ENCODE peak calls at places on chromosome 1, in seven cellular contexts. J is Caco-2, I is body of pancreas, S is mammary epithelial cell, A is fibroblast of lung, P is thoracic aorta, X is kidney. T is an unnamed sample.

GRCh38 chr1:39026947-39027507 is 877 bp downstream of the NDUFS5 start:
- DNase-seq in I (peak; percentile 13), J (no peak), A (no peak), S (no peak), X (no peak), P (no peak), T (no peak)

GRCh38 chr1:116795482-116795829 is 41.2 kb downstream of the CD2 start:
- DNase-seq in P (no peak), I (no peak), J (no peak), A (no peak), S (no peak), X (no peak), T (no peak)

GRCh38 chr1:37752213-37752582 is 12.7 kb downstream of the EPHA10 start:
- DNase-seq in P (no peak), A (no peak), I (no peak), J (no peak), S (no peak), X (no peak), T (no peak)

GRCh38 chr1:160251006-160251405 is 11.3 kb downstream of the DCAF8 start:
- DNase-seq in X (no peak), S (no peak), A (no peak), P (no peak), J (no peak), I (no peak), T (no peak)

GRCh38 chr1:93021539-93022134 is 57.4 kb upstream of the MTF2 start:
- DNase-seq in A (peak; percentile 63), P (no peak), J (no peak), X (no peak), S (no peak), I (no peak), T (peak; percentile 73)

GRCh38 chr1:218394416-218394815 is 49.3 kb downstream of the TGFB2 start:
- DNase-seq in I (no peak), S (no peak), P (no peak), J (no peak), A (no peak), X (no peak), T (no peak)

GRCh38 chr1:174114788-174115448 is 44.4 kb upstream of the RABGAP1L start:
- DNase-seq in A (peak; percentile 43), P (no peak), J (peak; percentile 69), I (peak; percentile 21), X (no peak), S (peak; percentile 67), T (peak; percentile 68)

GRCh38 chr1:97451422-97451821 is 469.4 kb downstream of the DPYD start:
- DNase-seq in X (no peak), P (no peak), S (no peak), J (no peak), I (no peak), A (peak; percentile 19), T (peak; percentile 3)

GRCh38 chr1:53573931-53574330 is 114.7 kb downstream of the DMRTB1 start:
- DNase-seq in A (no peak), I (no peak), J (peak; percentile 7), X (no peak), P (no peak), S (no peak), T (no peak)

GRCh38 chr1:94302960-94303359 is 65.6 kb upstream of the ARHGAP29 start:
- DNase-seq in A (no peak), S (no peak), J (no peak), I (no peak), P (no peak), X (no peak), T (no peak)

GRCh38 chr1:244460195-244460594 is 878 bp upstream of the CATSPERE start:
- DNase-seq in I (no peak), A (no peak), P (no peak), X (no peak), S (no peak), J (peak; percentile 59), T (no peak)

GRCh38 chr1:168771104-168771630 is 42.2 kb upstream of the DPT start:
- DNase-seq in I (no peak), S (no peak), X (no peak), J (no peak), P (no peak), A (no peak), T (no peak)

GRCh38 chr1:156923565-156924477 is 3.4 kb downstream of the LRRC71 start:
- DNase-seq in A (no peak), P (no peak), S (no peak), I (no peak), J (no peak), X (peak; percentile 76), T (no peak)

GRCh38 chr1:159197767-159198557 is 6.7 kb upstream of the ACKR1 start:
- DNase-seq in S (peak; percentile 54), A (peak; percentile 75), P (peak; percentile 34), X (no peak), J (peak; percentile 74), I (peak; percentile 77), T (peak; percentile 87)

GRCh38 chr1:200558866-200559459 is 61.6 kb downstream of the KIF14 start:
- DNase-seq in P (no peak), A (peak; percentile 75), J (no peak), I (no peak), S (peak; percentile 35), X (no peak), T (peak; percentile 87)

GRCh38 chr1:10211805-10212405 is 1.5 kb downstream of the KIF1B start:
- DNase-seq in A (no peak), S (no peak), I (no peak), P (no peak), X (no peak), J (peak; percentile 36), T (peak; percentile 61)

GRCh38 chr1:157944666-157945280 is 48.7 kb upstream of the KIRREL1 start:
- DNase-seq in S (no peak), A (no peak), P (no peak), X (no peak), I (no peak), J (no peak), T (no peak)

GRCh38 chr1:54791880-54792522 is 9.1 kb downstream of the TTC22 start:
- DNase-seq in P (no peak), S (no peak), A (peak; percentile 49), I (peak; percentile 47), J (no peak), X (no peak), T (peak; percentile 66)

GRCh38 chr1:201447911-201448871 is 20.8 kb downstream of the PHLDA3 start:
- DNase-seq in I (peak; percentile 79), J (peak; percentile 67), S (peak; percentile 84), P (no peak), A (peak; percentile 73), X (peak; percentile 85), T (peak; percentile 81)

GRCh38 chr1:158019177-158019868 is 25.9 kb downstream of the KIRREL1 start:
- DNase-seq in J (peak; percentile 73), X (no peak), S (peak; percentile 87), P (no peak), I (peak; percentile 38), A (peak; percentile 93), T (peak; percentile 96)

GRCh38 chr1:54287176-54287650 is 87.2 kb downstream of the MRPL37 start:
- DNase-seq in I (peak; percentile 67), J (no peak), A (peak; percentile 68), S (peak; percentile 65), P (peak; percentile 69), X (peak; percentile 97), T (peak; percentile 95)

GRCh38 chr1:26950602-26951001 is 9.7 kb downstream of the KDF1 start:
- DNase-seq in J (no peak), X (no peak), P (no peak), I (no peak), A (no peak), S (no peak), T (no peak)

GRCh38 chr1:212566522-212567479 is 41.8 kb upstream of the ATF3 start:
- DNase-seq in S (peak; percentile 82), X (no peak), I (peak; percentile 34), P (no peak), A (peak; percentile 93), J (no peak), T (peak; percentile 80)

GRCh38 chr1:62040973-62041372 is 153.7 kb upstream of the L1TD1 start:
- DNase-seq in S (no peak), I (no peak), A (no peak), P (no peak), J (no peak), X (no peak), T (no peak)

GRCh38 chr1:30414086-30414850 is 309.1 kb downstream of the MATN1 start:
- DNase-seq in P (no peak), X (no peak), J (no peak), A (no peak), I (no peak), S (no peak), T (no peak)

GRCh38 chr1:230157409-230158390 is 90.7 kb downstream of the GALNT2 start:
- DNase-seq in S (no peak), J (peak; percentile 69), X (no peak), I (no peak), A (no peak), P (no peak), T (peak; percentile 45)

GRCh38 chr1:155307247-155307740 is 1.4 kb upstream of the FDPS start:
- DNase-seq in I (no peak), X (no peak), S (peak; percentile 16), A (peak; percentile 69), J (no peak), P (no peak), T (peak; percentile 59)

GRCh38 chr1:17606826-17607440 is 67.4 kb downstream of the ARHGEF10L start:
- DNase-seq in P (no peak), S (peak; percentile 42), I (peak; percentile 82), X (no peak), A (peak; percentile 73), J (peak; percentile 66), T (peak; percentile 73)

GRCh38 chr1:176897350-176898236 is 266.9 kb downstream of the ASTN1 start:
- DNase-seq in A (peak; percentile 68), P (no peak), I (peak; percentile 52), J (peak; percentile 53), S (peak; percentile 37), X (peak; percentile 79), T (peak; percentile 75)
- H3K4me3 ChIP-seq in A (no peak overlapping the region), P (peak overlapping the region; percentile 9), I (no peak overlapping the region), J (no peak overlapping the region), S (peak overlapping the region; percentile 26), X (peak overlapping the region; percentile 26), T (no peak overlapping the region)

GRCh38 chr1:112501810-112502641 is 6.7 kb upstream of the WNT2B start:
- DNase-seq in X (peak; percentile 89), P (no peak), J (peak; percentile 56), I (peak; percentile 62), S (peak; percentile 69), A (peak; percentile 71), T (peak; percentile 76)
- TF ChIP-seq CTCF in X (peak; percentile 61), P (peak; percentile 68), J (peak; percentile 20), I (peak; percentile 44), S (peak; percentile 87), A (peak; percentile 87), T (peak; percentile 90)

GRCh38 chr1:7704214-7705047 is 66.7 kb upstream of the VAMP3 start:
- DNase-seq in J (peak; percentile 92), P (peak; percentile 71), A (peak; percentile 78), S (peak; percentile 88), X (peak; percentile 96), I (peak; percentile 95), T (peak; percentile 88)
- H3K4me3 ChIP-seq in J (peak overlapping the region; percentile 73), P (peak overlapping the region; percentile 71), A (no peak overlapping the region), S (peak overlapping the region; percentile 41), X (peak overlapping the region; percentile 44), I (no peak overlapping the region), T (peak overlapping the region; percentile 26)

DNA sequence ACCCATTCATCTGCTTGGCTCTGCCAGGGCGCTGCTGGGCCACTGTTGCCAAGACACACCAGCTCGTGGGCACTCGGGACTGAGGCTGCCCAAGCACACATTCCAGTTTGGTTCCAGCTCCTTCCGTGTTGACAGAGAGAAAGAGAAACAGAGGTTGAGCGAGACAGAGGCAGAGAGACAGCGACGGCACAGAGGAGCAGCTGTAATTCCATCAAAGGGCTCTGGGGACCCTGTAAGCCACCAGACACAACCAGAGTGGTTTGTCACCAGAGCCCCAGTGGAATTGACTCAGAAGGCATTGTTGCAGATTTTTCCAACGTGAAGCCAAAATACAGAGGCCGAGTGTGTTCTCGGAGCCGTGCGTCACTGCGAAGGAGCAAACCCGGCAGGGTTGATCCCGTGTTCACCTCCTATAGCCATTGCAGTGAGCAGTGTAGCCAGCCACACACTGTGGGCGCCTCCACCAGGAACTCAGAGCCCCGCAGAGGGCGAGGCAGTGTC is 33.5 kb downstream of the SYF2 start:
- DNase-seq in A (no peak), S (peak; percentile 21), J (no peak), I (peak; percentile 22), X (no peak), P (no peak), T (no peak)
- TF ChIP-seq CTCF in A (no peak), S (no peak), J (no peak), I (no peak), X (no peak), P (peak; percentile 42), T (no peak)

T was measured in choroid plexus epithelial cell.